ENCODE peak calls at places on chromosomes 1 and 21, in seven cellular contexts. S is aorta; O is upper lobe of right lung; N is mesenchymal stem cell; I is Peyer's patch; C is CD4-positive, CD25-positive, alpha-beta regulatory T cell; T is CD8-positive, alpha-beta memory T cell. U is an unnamed sample. For H3K4me1 and H3K36me3, the result is how much of the 10 kb centered on the place peaks cover.

GRCh38 chr1:198168180-198168579 is 11.4 kb downstream of the NEK7 start:
- DNase-seq in S (no peak), O (no peak), N (peak), I (no peak), C (no peak), T (no peak), U (no peak)

GRCh38 chr1:112141301-112141700 is 151.8 kb upstream of the KCND3 start:
- DNase-seq in S (no peak), O (no peak), N (no peak), I (no peak), C (no peak), T (no peak), U (no peak)

GRCh38 chr1:88800382-88801051 is 90.8 kb downstream of the GTF2B start:
- DNase-seq in S (no peak), O (no peak), N (peak), I (no peak), C (peak), T (peak), U (no peak)

GRCh38 chr1:113146242-113147072 is 73.5 kb downstream of the LRIG2 start:
- DNase-seq in S (no peak), O (no peak), N (peak), I (no peak), C (no peak), T (no peak), U (peak)

GRCh38 chr21:29144736-29145353 is 14.4 kb downstream of the MAP3K7CL start:
- DNase-seq in S (no peak), O (no peak), N (peak), I (no peak), C (no peak), T (no peak), U (no peak)

GRCh38 chr1:40625476-40626382 is 39.8 kb downstream of the RIMS3 start:
- DNase-seq in S (no peak), O (no peak), N (peak), I (no peak), C (no peak), T (no peak), U (no peak)

GRCh38 chr1:81954388-81955023 is 153.8 kb downstream of the ADGRL2 start:
- DNase-seq in S (no peak), O (no peak), N (no peak), I (no peak), C (no peak), T (no peak), U (no peak)

GRCh38 chr1:25911162-25911561 is 4.9 kb upstream of the STMN1 start:
- DNase-seq in S (no peak), O (no peak), N (no peak), I (no peak), C (no peak), T (no peak), U (no peak)

GRCh38 chr1:225554216-225554812 is 98.6 kb downstream of the ENAH start:
- DNase-seq in S (no peak), O (no peak), N (peak), I (no peak), C (no peak), T (no peak), U (peak)

GRCh38 chr21:42122808-42123207 is 51.7 kb downstream of the UMODL1 start:
- DNase-seq in S (peak), O (no peak), N (no peak), I (no peak), C (no peak), T (no peak), U (no peak)

GRCh38 chr1:233470738-233471499 is 143.0 kb upstream of the KCNK1 start:
- DNase-seq in S (no peak), O (no peak), N (no peak), I (no peak), C (no peak), T (no peak), U (no peak)

GRCh38 chr21:36150192-36150711 is 6.4 kb upstream of the DOP1B start:
- DNase-seq in S (peak), O (no peak), N (no peak), I (peak), C (no peak), T (no peak), U (no peak)

GRCh38 chr1:38125016-38125415 is 78.4 kb upstream of the POU3F1 start:
- DNase-seq in S (no peak), O (no peak), N (no peak), I (no peak), C (no peak), T (no peak), U (no peak)

GRCh38 chr21:32549454-32549853 is 35.9 kb downstream of the TCP10L start:
- DNase-seq in S (no peak), O (no peak), N (no peak), I (no peak), C (no peak), T (no peak), U (no peak)

GRCh38 chr1:39046811-39047210 is 20.7 kb downstream of the NDUFS5 start:
- DNase-seq in S (no peak), O (peak), N (no peak), I (no peak), C (no peak), T (no peak), U (no peak)

GRCh38 chr1:196034080-196034706 is 574.0 kb downstream of the KCNT2 start:
- DNase-seq in S (no peak), O (no peak), N (no peak), I (no peak), C (no peak), T (no peak), U (no peak)

GRCh38 chr1:25906644-25907300 is 553 bp upstream of the STMN1 start:
- DNase-seq in S (no peak), O (peak), N (no peak), I (peak), C (peak), T (no peak), U (no peak)

GRCh38 chr21:43004926-43005325 is 30.6 kb downstream of the PKNOX1 start:
- DNase-seq in S (no peak), O (no peak), N (no peak), I (no peak), C (no peak), T (no peak), U (no peak)

GRCh38 chr1:178324003-178324402 is 172.8 kb downstream of the CLEC20A start:
- DNase-seq in S (no peak), O (no peak), N (no peak), I (no peak), C (no peak), T (no peak), U (no peak)

GRCh38 chr1:218377143-218377660 is 32.1 kb downstream of the TGFB2 start:
- DNase-seq in S (no peak), O (no peak), N (peak), I (no peak), C (no peak), T (peak), U (no peak)

GRCh38 chr1:167262820-167263219 is 42.1 kb downstream of the POU2F1 start:
- DNase-seq in S (no peak), O (no peak), N (no peak), I (no peak), C (no peak), T (no peak), U (no peak)

GRCh38 chr1:37954316-37954971 is 7.6 kb upstream of the INPP5B start:
- DNase-seq in S (no peak), O (peak), N (no peak), I (no peak), C (no peak), T (no peak), U (no peak)

GRCh38 chr1:43936470-43937151 is 3.0 kb downstream of the ARTN start:
- DNase-seq in S (peak), O (peak), N (peak), I (no peak), C (no peak), T (no peak), U (peak)

GRCh38 chr21:26961704-26962103 is 5.2 kb downstream of the ADAMTS5 start:
- DNase-seq in S (no peak), O (no peak), N (no peak), I (no peak), C (no peak), T (no peak), U (no peak)

DNA sequence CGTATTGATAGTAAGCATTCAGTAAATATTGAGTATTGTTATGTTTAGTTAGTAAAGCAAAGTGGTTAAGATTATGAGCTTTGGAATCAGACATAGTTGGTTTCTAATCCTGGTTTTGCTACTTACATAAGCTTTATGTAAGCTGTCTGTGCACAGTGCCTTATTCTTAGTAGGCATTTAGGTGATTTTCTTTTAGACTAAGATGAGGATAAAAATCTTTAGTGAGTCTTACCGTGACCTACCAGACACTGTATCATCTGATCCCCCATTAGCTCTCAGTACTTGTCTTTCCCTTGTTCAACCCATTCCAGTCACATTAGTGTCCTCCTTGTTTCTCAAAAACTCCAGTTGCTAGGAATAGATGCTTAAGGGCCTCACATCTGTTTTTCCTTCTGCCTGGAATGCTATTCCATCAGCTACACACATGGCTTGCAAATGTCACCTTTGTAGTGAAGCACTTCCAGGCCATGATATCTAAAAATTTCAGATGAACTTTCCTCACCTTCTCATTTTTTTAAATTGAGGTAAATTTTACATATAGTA is 18.8 kb downstream of the PPP1R12B start:
- DNase-seq in S (no peak), O (no peak), N (no peak), I (no peak), C (no peak), T (no peak), U (no peak)
- H3K4me1 ChIP-seq in S (under half), O (under half), N (under half), I (under half), C (under half), T (under half), U (under half)

DNA sequence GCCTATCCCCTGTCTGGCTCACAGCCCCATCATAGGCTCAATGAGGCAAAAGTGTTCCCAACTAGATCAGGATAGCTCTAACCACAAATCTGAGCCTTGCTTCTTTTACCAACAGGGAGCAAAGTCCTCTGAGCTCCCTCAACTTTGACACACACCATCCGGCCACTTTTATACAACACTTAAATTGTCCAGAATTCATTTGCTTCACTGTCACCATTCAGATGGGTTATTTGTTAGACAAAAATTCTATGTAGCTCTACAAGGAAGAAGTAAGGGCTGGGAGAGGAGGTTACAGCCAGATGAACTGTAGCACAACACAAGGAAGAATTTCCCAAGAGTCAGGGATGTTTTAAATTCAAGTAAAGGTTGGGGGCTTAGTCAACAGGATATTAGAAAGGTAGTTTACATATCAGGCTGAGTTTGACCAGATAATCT is 50.8 kb downstream of the TGFBR3 start:
- DNase-seq in S (no peak), O (no peak), N (no peak), I (no peak), C (no peak), T (no peak), U (no peak)
- H3K4me3 ChIP-seq in S (no peak), O (no peak), N (no peak), I (no peak), C (no peak), T (no peak), U (no peak)

GRCh38 chr21:34793471-34793870 is 124.7 kb downstream of the CLIC6 start:
- DNase-seq in S (no peak), O (no peak), N (no peak), I (no peak), C (no peak), T (no peak), U (no peak)

GRCh38 chr21:34796518-34797201 is 127.9 kb downstream of the CLIC6 start:
- DNase-seq in S (no peak), O (no peak), N (no peak), I (no peak), C (no peak), T (no peak), U (no peak)

GRCh38 chr21:34792504-34793089 is 123.8 kb downstream of the CLIC6 start:
- DNase-seq in S (no peak), O (no peak), N (no peak), I (no peak), C (no peak), T (no peak), U (no peak)

GRCh38 chr21:34795152-34796141 is 126.7 kb downstream of the CLIC6 start:
- DNase-seq in S (no peak), O (no peak), N (peak), I (no peak), C (no peak), T (no peak), U (peak)

GRCh38 chr21:34794686-34795085 is 125.9 kb downstream of the CLIC6 start:
- DNase-seq in S (no peak), O (no peak), N (no peak), I (no peak), C (no peak), T (no peak), U (no peak)
- H3K36me3 ChIP-seq in S (under half), O (half or more), N (half or more), I (under half), C (half or more), T (half or more), U (under half)

GRCh38 chr1:2471159-2471471 is 5.0 kb upstream of the PLCH2 start:
- DNase-seq in S (no peak), O (no peak), N (no peak), I (no peak), C (no peak), T (no peak), U (no peak)

GRCh38 chr1:2470290-2471158 is 5.6 kb upstream of the PLCH2 start:
- DNase-seq in S (no peak), O (no peak), N (no peak), I (no peak), C (no peak), T (no peak), U (no peak)

GRCh38 chr1:2472561-2473166 is 3.4 kb upstream of the PLCH2 start:
- DNase-seq in S (no peak), O (no peak), N (no peak), I (no peak), C (no peak), T (no peak), U (no peak)

GRCh38 chr1:2472109-2472508 is 4.0 kb upstream of the PLCH2 start:
- DNase-seq in S (no peak), O (no peak), N (no peak), I (no peak), C (no peak), T (no peak), U (no peak)

DNA sequence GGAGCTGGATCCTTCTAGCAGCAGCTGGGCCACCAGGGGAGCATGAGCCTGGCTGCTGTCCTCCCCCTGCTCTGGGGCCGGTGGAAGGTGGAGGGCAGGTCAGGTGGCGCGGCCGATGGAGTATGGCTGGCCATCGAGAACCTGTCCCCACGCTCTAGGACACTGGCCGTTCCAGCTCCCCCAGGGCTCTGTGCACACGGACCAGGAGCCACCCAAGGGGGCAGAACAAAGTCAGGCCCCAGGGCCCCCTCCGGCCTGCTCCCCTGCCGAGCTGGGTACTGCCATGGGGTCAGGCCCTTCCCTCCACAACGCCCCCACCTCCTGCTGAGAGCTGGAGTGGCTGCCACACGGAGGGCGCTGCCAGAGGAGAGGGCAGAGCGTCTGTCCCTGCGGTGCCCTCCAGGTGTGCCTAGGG is 4.5 kb upstream of the PLCH2 start:
- DNase-seq in S (no peak), O (no peak), N (no peak), I (no peak), C (no peak), T (no peak), U (no peak)
- H3K4me1 ChIP-seq in S (under half), O (under half), N (half or more), I (under half), C (under half), T (under half), U (under half)

GRCh38 chr1:235070819-235071218 is 57.8 kb downstream of the TOMM20 start:
- DNase-seq in S (peak), O (no peak), N (no peak), I (no peak), C (no peak), T (no peak), U (no peak)
- H3K4me3 ChIP-seq in S (no peak), O (no peak), N (no peak), I (no peak), C (no peak), T (no peak), U (no peak)

DNA sequence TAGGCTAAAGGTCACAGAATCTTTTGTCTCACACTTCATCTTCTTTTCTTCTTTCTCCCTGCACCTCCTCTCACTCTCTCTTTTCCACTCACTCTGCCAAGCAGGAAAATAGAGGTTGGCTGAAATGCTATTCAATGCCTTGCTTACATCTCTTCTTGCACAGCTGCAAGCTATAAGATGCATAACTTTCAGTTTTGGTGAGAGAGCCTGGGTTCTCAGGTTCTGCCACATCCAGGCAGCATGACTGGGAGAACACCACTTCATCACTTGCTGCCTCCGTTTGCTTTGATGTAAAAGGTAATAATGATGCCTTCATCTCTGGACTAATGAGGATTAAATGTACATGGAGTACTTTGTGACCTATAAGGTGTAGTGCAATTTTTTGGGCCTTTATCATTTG is 101.3 kb downstream of the LMX1A start:
- DNase-seq in S (no peak), O (no peak), N (no peak), I (no peak), C (no peak), T (no peak), U (no peak)
- H3K36me3 ChIP-seq in S (under half), O (under half), N (under half), I (under half), C (under half), T (under half), U (under half)

GRCh38 chr1:110345480-110345879 is 6.3 kb downstream of the RBM15 start:
- DNase-seq in S (no peak), O (no peak), N (no peak), I (no peak), C (no peak), T (no peak), U (no peak)
- H3K4me1 ChIP-seq in S (under half), O (half or more), N (under half), I (under half), C (half or more), T (half or more), U (under half)

DNA sequence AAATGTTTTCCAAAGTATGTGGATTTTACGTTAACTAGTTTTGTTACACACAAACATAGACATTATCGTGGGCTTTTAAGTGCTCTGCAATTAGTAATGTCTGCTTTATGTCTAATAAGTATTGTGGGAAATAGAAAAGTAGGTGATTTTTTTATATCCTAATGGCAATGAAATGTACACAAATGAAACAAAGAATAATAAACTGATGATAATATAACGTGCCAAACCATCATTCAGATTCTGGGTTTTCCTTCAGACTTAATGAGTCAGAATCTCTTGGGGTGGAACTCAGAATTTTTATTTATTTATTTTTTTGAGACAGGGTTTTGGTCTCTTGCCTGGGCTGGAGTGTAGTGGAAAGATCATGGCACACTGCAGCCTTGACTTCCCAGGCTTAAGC is 2.0 kb downstream of the TMEM183A start:
- DNase-seq in S (no peak), O (no peak), N (no peak), I (no peak), C (no peak), T (no peak), U (no peak)
- H3K4me3 ChIP-seq in S (no peak), O (no peak), N (no peak), I (no peak), C (peak), T (no peak), U (no peak)

DNA sequence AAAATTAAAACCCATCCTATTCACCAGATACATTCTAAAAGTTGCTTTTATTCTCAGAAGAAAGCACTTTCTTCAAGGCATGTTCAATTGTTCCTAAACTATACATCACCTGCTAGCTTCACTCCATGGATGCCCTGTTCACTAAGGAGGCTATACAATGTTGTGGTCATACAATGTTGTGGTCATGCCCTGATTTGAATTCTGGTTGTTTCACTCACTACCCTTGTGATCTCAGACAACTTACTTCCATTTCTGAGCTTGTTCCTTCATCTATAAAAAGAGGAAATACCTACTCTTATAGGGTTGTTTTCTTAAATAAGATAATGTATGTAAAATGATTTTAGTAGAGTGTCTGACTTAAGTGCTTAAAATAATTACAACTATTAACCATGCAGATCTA is 19.7 kb downstream of the EDEM3 start:
- DNase-seq in S (no peak), O (no peak), N (no peak), I (no peak), C (no peak), T (no peak), U (no peak)
- H3K36me3 ChIP-seq in S (under half), O (half or more), N (half or more), I (under half), C (half or more), T (under half), U (under half)

GRCh38 chr21:45309069-45309521 is 21.4 kb upstream of the POFUT2 start:
- DNase-seq in S (peak), O (peak), N (peak), I (peak), C (no peak), T (peak), U (peak)
- H3K4me1 ChIP-seq in S (under half), O (under half), N (half or more), I (under half), C (under half), T (under half), U (under half)

U was measured in Caco-2.